ENCODE peak calls at places on chromosomes 11 and 22, in four cellular contexts. U is fibroblast of lung, Y is GM23338, P is neural progenitor cell. S is an unnamed sample.

GRCh38 chr11:93220078-93220477 is 22.3 kb upstream of the SLC36A4 start:
- DNase-seq in Y (no peak), U (no peak), P (no peak), S (no peak)

GRCh38 chr11:123228489-123229163 is 33.6 kb upstream of the CLMP start:
- DNase-seq in P (peak; percentile 40), U (peak; percentile 24), Y (peak; percentile 42), S (no peak)

GRCh38 chr11:23727821-23728220 is 769.0 kb upstream of the LUZP2 start:
- DNase-seq in Y (no peak), U (peak; percentile 46), P (no peak), S (no peak)

GRCh38 chr22:47205562-47205961 is 443.1 kb downstream of the TBC1D22A start:
- DNase-seq in Y (no peak), U (no peak), P (no peak), S (no peak)

GRCh38 chr11:119389611-119390254 is 8.2 kb upstream of the USP2 start:
- DNase-seq in P (peak; percentile 63), U (no peak), Y (peak; percentile 87), S (no peak)

GRCh38 chr11:72716788-72717435 is 35.3 kb downstream of the ARAP1 start:
- DNase-seq in U (no peak), P (no peak), Y (no peak), S (no peak)

GRCh38 chr11:13238879-13239514 is 38.6 kb upstream of the BMAL1 start:
- DNase-seq in P (peak; percentile 78), Y (peak; percentile 86), U (peak; percentile 57), S (peak; percentile 52)

GRCh38 chr11:11706022-11706421 is 84.2 kb upstream of the GALNT18 start:
- DNase-seq in Y (peak; percentile 8), U (no peak), P (no peak), S (no peak)

GRCh38 chr11:19567996-19568395 is 144.6 kb upstream of the NAV2 start:
- DNase-seq in P (no peak), U (no peak), Y (no peak), S (no peak)

GRCh38 chr11:11748706-11749365 is 92.9 kb upstream of the USP47 start:
- DNase-seq in P (no peak), U (peak; percentile 20), Y (no peak), S (no peak)

GRCh38 chr11:30006876-30007275 is 10.0 kb downstream of the KCNA4 start:
- DNase-seq in P (no peak), Y (no peak), U (no peak), S (no peak)

GRCh38 chr11:120128392-120129172 is 9.3 kb downstream of the TRIM29 start:
- DNase-seq in U (peak; percentile 5), P (no peak), Y (no peak), S (peak; percentile 21)

GRCh38 chr11:130599073-130599654 is 150.7 kb downstream of the ADAMTS15 start:
- DNase-seq in Y (no peak), U (peak; percentile 62), P (no peak), S (peak; percentile 88)

GRCh38 chr11:63537293-63538101 is 889 bp downstream of the PLAAT4 start:
- DNase-seq in P (no peak), U (peak; percentile 68), Y (no peak), S (peak; percentile 79)

GRCh38 chr11:118923721-118924587 is 1.8 kb downstream of the BCL9L start:
- DNase-seq in Y (no peak), U (no peak), P (no peak), S (no peak)

GRCh38 chr11:44318369-44318768 is 8.4 kb upstream of the ALX4 start:
- DNase-seq in Y (no peak), U (no peak), P (no peak), S (no peak)

GRCh38 chr11:89922195-89922660 is at the start of gene TRIM49D1:
- DNase-seq in U (no peak), Y (no peak), P (no peak), S (no peak)

GRCh38 chr11:73538381-73538872 is 59.5 kb downstream of the FAM168A start:
- DNase-seq in U (no peak), Y (peak; percentile 70), P (peak; percentile 48), S (no peak)

GRCh38 chr11:45385844-45386243 is 99.7 kb upstream of the SYT13 start:
- DNase-seq in P (no peak), Y (no peak), U (no peak), S (no peak)

GRCh38 chr22:41910599-41911291 is 4.1 kb downstream of the SHISA8 start:
- DNase-seq in Y (peak; percentile 45), U (no peak), P (peak; percentile 39), S (no peak)

GRCh38 chr11:67401495-67402191 is at the start of gene PPP1CA:
- DNase-seq in P (peak; percentile 96), U (peak; percentile 88), Y (peak; percentile 92), S (peak; percentile 96)
- H3K4me1 ChIP-seq in P (peaks cover 13% of the 10 kb centered on the region), U (peaks cover 6% of the 10 kb centered on the region), Y (peaks cover 18% of the 10 kb centered on the region), S (peaks cover 32% of the 10 kb centered on the region)

GRCh38 chr22:29156507-29156906 is 49.2 kb upstream of the EMID1 start:
- DNase-seq in P (peak; percentile 64), Y (peak; percentile 82), U (no peak), S (no peak)
- TF ChIP-seq CTCF in P (peak; percentile 36), Y (no peak), U (peak; percentile 25), S (no peak)

DNA sequence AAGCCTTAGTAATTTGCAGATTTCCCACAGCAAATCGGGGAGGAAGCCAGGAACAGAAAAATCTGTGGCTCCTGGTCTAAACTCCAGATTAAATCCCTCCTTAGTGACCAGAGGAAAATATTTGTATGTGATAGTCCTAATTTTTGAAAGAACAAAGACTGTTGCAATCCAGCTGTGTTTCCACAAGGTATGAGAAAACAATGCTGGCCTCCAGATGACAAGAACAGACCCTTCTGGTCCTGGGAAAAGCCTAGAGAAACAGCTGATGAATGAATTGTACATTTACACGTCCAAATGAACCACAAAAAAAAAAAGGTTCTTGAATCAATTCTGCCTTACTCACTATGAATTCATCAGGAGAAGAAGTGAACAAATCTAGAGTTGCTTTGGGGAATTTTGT is 63.7 kb downstream of the ETS1 start:
- DNase-seq in Y (no peak), U (peak; percentile 40), P (no peak), S (no peak)
- H3K27me3 ChIP-seq in Y (peaks cover 14% of the 10 kb centered on the region), U (no peaks in the 10 kb centered on the region), P (peaks cover 98% of the 10 kb centered on the region), S (no peaks in the 10 kb centered on the region)

GRCh38 chr22:36405221-36405631 is 17.5 kb upstream of the MYH9 start:
- DNase-seq in Y (no peak), P (no peak), U (no peak), S (no peak)
- H3K4me1 ChIP-seq in Y (peaks cover 5% of the 10 kb centered on the region), P (no peaks in the 10 kb centered on the region), U (no peaks in the 10 kb centered on the region), S (peaks cover 8% of the 10 kb centered on the region)

DNA sequence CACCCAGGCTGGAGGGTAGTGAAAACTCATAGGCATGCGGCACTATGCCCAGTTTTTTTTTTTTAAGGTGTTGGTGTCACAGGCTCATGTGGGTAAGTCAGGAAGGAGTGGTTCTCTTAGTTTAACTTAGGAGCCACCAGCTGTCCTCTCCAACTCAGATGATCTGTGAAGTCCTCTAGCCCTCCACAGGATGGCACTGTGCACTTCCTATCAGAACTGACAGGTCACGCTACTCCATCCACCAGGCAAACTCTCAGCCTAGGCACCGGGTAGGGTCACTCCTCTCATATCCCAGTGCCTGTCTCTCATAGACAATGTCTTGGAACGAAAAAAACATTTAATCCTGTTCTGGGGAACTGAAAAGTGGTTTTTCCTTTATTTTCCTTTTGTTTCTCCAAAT is 16.5 kb downstream of the NAP1L4 start:
- DNase-seq in Y (peak; percentile 53), P (peak; percentile 45), U (peak; percentile 55), S (no peak)
- TF ChIP-seq CTCF in Y (peak; percentile 32), P (peak; percentile 51), U (peak; percentile 65), S (peak; percentile 48)

DNA sequence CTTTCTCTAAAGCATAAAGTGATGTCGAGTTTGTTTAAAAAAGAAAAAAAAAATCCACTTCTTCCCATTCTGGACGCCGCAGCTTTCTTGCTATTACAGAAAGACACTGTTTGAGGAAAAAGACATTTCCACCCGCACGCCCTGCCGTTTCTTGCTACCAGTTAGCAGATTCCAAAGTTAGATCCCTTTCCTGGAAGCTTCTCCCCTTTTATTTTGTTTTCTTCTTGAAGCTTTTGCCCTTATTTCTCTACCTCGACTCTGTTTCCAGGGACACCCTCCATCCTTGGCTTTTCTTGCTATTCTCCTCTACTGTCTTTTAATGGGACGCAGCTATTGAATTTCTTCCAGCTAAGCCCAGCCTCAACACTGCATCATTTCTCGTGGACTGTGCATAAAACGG is 1.5 kb downstream of the GRIA4 start:
- DNase-seq in U (peak; percentile 10), P (no peak), Y (no peak), S (no peak)
- H3K27me3 ChIP-seq in U (peaks cover 5% of the 10 kb centered on the region), P (peaks cover 49% of the 10 kb centered on the region), Y (peaks cover 13% of the 10 kb centered on the region), S (peaks cover 4% of the 10 kb centered on the region)

DNA sequence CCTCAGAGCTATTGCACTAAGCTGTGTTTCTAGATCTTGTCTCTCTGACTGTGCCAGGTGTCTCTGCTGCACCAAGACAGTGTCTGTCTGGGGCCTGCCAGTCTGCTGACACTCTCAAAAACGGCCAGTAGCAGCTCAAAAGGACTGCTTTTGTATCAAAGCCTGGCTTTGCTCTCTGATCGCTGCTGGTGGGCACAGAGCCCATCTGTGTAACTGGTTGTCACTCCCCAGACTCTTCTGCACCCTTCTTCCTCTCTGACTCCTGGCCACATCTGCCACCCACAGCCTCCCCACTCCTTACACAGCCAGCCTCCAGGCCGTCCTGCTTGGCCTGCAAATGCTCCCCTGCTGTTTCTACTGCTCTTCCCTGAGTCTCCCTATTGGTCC is 26.5 kb downstream of the MED15 start:
- DNase-seq in U (no peak), Y (no peak), P (no peak), S (no peak)
- H3K4me1 ChIP-seq in U (peaks cover 36% of the 10 kb centered on the region), Y (peaks cover 13% of the 10 kb centered on the region), P (peaks cover 32% of the 10 kb centered on the region), S (peaks cover 65% of the 10 kb centered on the region)

DNA sequence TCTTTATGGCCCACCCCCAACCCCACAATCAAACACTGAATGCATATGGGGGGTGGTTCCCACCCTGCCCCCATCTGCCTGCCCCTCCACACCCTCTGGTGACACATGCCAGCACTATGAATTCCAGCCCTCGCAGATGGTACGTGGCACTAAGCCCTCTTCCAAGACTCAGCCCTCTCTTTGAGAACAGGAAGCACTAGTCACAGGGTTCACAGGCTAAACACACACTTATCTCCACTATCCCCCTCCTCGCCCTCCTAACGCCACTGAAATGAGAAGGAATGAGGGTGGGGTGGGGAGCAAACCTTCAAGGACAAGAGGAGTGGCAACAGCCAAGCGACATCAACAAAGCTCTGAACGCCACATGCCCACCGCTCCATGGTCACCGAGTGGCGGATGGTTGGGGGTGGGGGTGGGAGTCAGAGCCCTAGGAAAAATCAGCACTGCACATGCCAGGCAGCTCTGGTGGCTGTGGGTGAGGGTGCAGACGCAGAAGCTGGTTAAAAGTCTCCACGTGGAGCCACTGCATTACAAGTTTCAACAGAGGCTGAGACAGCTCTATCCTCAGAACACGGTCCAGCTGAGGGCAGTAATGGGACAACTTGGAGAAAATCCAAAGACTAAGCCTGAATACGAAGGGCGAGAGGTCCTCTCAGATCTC is 33.6 kb downstream of the TMEM184B start:
- DNase-seq in Y (no peak), U (peak; percentile 89), P (no peak), S (peak; percentile 46)
- TF ChIP-seq CTCF in Y (no peak), U (peak; percentile 37), P (no peak), S (peak; percentile 29)

GRCh38 chr11:125946712-125947418 is 1.0 kb downstream of the VSIG10L2 start:
- DNase-seq in U (no peak), P (no peak), Y (no peak), S (no peak)
- H3K27me3 ChIP-seq in U (peaks cover 2% of the 10 kb centered on the region), P (no peaks in the 10 kb centered on the region), Y (no peaks in the 10 kb centered on the region), S (no peaks in the 10 kb centered on the region)